ENCODE peak calls at places on chromosomes 6 and 20, in five cellular contexts. One of them, this sample, is unnamed. For H3K4me1, the result is how much of the 10 kb centered on the place peaks cover.

GRCh38 chr6:38638941-38639497 is 710 bp downstream of the BTBD9 start:
- DNase-seq in thyroid gland: peak
- DNase-seq in A549: peak
- DNase-seq in thoracic aorta: peak
- DNase-seq in H1: no peak
- DNase-seq in this sample: peak

GRCh38 chr6:28587746-28588075 is 62.0 kb downstream of the GPX5 start:
- DNase-seq in H1: no peak
- DNase-seq in thyroid gland: no peak
- DNase-seq in thoracic aorta: no peak
- DNase-seq in A549: no peak
- DNase-seq in this sample: no peak

GRCh38 chr20:63272105-63273078 is at the start of gene ARFGAP1:
- DNase-seq in thoracic aorta: peak
- DNase-seq in H1: peak
- DNase-seq in thyroid gland: peak
- DNase-seq in A549: peak
- DNase-seq in this sample: peak

GRCh38 chr6:10395171-10395945 is 19.5 kb downstream of the TFAP2A start:
- DNase-seq in thyroid gland: no peak
- DNase-seq in thoracic aorta: no peak
- DNase-seq in H1: no peak
- DNase-seq in A549: no peak
- DNase-seq in this sample: no peak

GRCh38 chr6:6659600-6660327 is 71.2 kb downstream of the LY86 start:
- DNase-seq in thyroid gland: no peak
- DNase-seq in thoracic aorta: no peak
- DNase-seq in A549: no peak
- DNase-seq in H1: no peak
- DNase-seq in this sample: no peak

GRCh38 chr6:56842602-56843475 is 112.1 kb upstream of the BEND6 start:
- DNase-seq in thyroid gland: peak
- DNase-seq in thoracic aorta: no peak
- DNase-seq in H1: peak
- DNase-seq in A549: no peak
- DNase-seq in this sample: no peak

GRCh38 chr6:38625191-38625590 is 14.5 kb downstream of the BTBD9 start:
- DNase-seq in H1: no peak
- DNase-seq in thyroid gland: no peak
- DNase-seq in A549: no peak
- DNase-seq in thoracic aorta: no peak
- DNase-seq in this sample: no peak

GRCh38 chr6:96939019-96939805 is 14.7 kb downstream of the KLHL32 start:
- DNase-seq in thyroid gland: peak
- DNase-seq in thoracic aorta: no peak
- DNase-seq in A549: no peak
- DNase-seq in H1: no peak
- DNase-seq in this sample: no peak

GRCh38 chr6:137494967-137495595 is 887 bp upstream of the OLIG3 start:
- DNase-seq in thoracic aorta: no peak
- DNase-seq in thyroid gland: no peak
- DNase-seq in A549: no peak
- DNase-seq in H1: no peak
- DNase-seq in this sample: no peak

GRCh38 chr6:14254505-14254904 is 136.9 kb downstream of the CD83 start:
- DNase-seq in thyroid gland: no peak
- DNase-seq in thoracic aorta: no peak
- DNase-seq in H1: peak
- DNase-seq in A549: no peak
- DNase-seq in this sample: no peak

GRCh38 chr20:5608448-5609161 is 141.6 kb upstream of the SHLD1 start:
- DNase-seq in thyroid gland: no peak
- DNase-seq in A549: no peak
- DNase-seq in H1: no peak
- DNase-seq in thoracic aorta: no peak
- DNase-seq in this sample: no peak

GRCh38 chr20:46226602-46227001 is 81.7 kb downstream of the CDH22 start:
- DNase-seq in thoracic aorta: no peak
- DNase-seq in A549: no peak
- DNase-seq in thyroid gland: no peak
- DNase-seq in H1: no peak
- DNase-seq in this sample: no peak

GRCh38 chr6:422423-423061 is 31.0 kb downstream of the IRF4 start:
- DNase-seq in A549: peak
- DNase-seq in thyroid gland: peak
- DNase-seq in thoracic aorta: no peak
- DNase-seq in H1: no peak
- DNase-seq in this sample: no peak

GRCh38 chr6:70176853-70177550 is 125.9 kb downstream of the COL9A1 start:
- DNase-seq in A549: no peak
- DNase-seq in thoracic aorta: no peak
- DNase-seq in H1: no peak
- DNase-seq in thyroid gland: no peak
- DNase-seq in this sample: no peak

GRCh38 chr20:444117-444516 is 18.2 kb downstream of the TBC1D20 start:
- DNase-seq in A549: no peak
- DNase-seq in thoracic aorta: no peak
- DNase-seq in H1: no peak
- DNase-seq in thyroid gland: no peak
- DNase-seq in this sample: no peak

GRCh38 chr20:17682103-17682888 is at the start of gene RRBP1:
- DNase-seq in H1: peak
- DNase-seq in A549: peak
- DNase-seq in thoracic aorta: peak
- DNase-seq in thyroid gland: peak
- DNase-seq in this sample: peak

GRCh38 chr20:48875914-48876240 is 45.6 kb upstream of the ARFGEF2 start:
- DNase-seq in thyroid gland: peak
- DNase-seq in A549: no peak
- DNase-seq in thoracic aorta: no peak
- DNase-seq in H1: no peak
- DNase-seq in this sample: no peak

GRCh38 chr6:142952614-142953013 is 7.6 kb upstream of the HIVEP2 start:
- DNase-seq in thoracic aorta: no peak
- DNase-seq in thyroid gland: no peak
- DNase-seq in H1: no peak
- DNase-seq in A549: no peak
- DNase-seq in this sample: no peak

GRCh38 chr6:27280540-27281000 is 31.5 kb downstream of the POM121L2 start:
- DNase-seq in A549: no peak
- DNase-seq in thoracic aorta: no peak
- DNase-seq in thyroid gland: no peak
- DNase-seq in H1: no peak
- DNase-seq in this sample: no peak

GRCh38 chr6:28336284-28337024 is 506 bp upstream of the ZSCAN31 start:
- DNase-seq in A549: no peak
- DNase-seq in thoracic aorta: no peak
- DNase-seq in H1: no peak
- DNase-seq in thyroid gland: peak
- DNase-seq in this sample: no peak

GRCh38 chr20:53124075-53124532 is 151.9 kb downstream of the TSHZ2 start:
- DNase-seq in A549: no peak
- DNase-seq in thyroid gland: peak
- DNase-seq in thoracic aorta: no peak
- DNase-seq in H1: no peak
- DNase-seq in this sample: peak

GRCh38 chr20:36861625-36861874 is 14.4 kb upstream of the TLDC2 start:
- DNase-seq in thyroid gland: peak
- DNase-seq in A549: no peak
- DNase-seq in thoracic aorta: no peak
- DNase-seq in H1: no peak
- DNase-seq in this sample: no peak
- H3K4me1 ChIP-seq in thyroid gland: half or more
- H3K4me1 ChIP-seq in A549: under half
- H3K4me1 ChIP-seq in thoracic aorta: under half
- H3K4me1 ChIP-seq in H1: under half
- H3K4me1 ChIP-seq in this sample: half or more

GRCh38 chr6:166341464-166341863 is 881 bp downstream of the SFT2D1 start:
- DNase-seq in H1: no peak
- DNase-seq in thoracic aorta: no peak
- DNase-seq in A549: no peak
- DNase-seq in thyroid gland: no peak
- DNase-seq in this sample: no peak

GRCh38 chr6:166344240-166344639 is 1.9 kb upstream of the SFT2D1 start:
- DNase-seq in H1: no peak
- DNase-seq in A549: no peak
- DNase-seq in thoracic aorta: no peak
- DNase-seq in thyroid gland: no peak
- DNase-seq in this sample: no peak

GRCh38 chr6:166343157-166343502 is 785 bp upstream of the SFT2D1 start:
- DNase-seq in H1: no peak
- DNase-seq in thoracic aorta: no peak
- DNase-seq in A549: no peak
- DNase-seq in thyroid gland: no peak
- DNase-seq in this sample: no peak

GRCh38 chr6:166342293-166343156 is at the start of gene SFT2D1:
- DNase-seq in thyroid gland: peak
- DNase-seq in A549: peak
- DNase-seq in H1: peak
- DNase-seq in thoracic aorta: peak
- DNase-seq in this sample: peak

DNA sequence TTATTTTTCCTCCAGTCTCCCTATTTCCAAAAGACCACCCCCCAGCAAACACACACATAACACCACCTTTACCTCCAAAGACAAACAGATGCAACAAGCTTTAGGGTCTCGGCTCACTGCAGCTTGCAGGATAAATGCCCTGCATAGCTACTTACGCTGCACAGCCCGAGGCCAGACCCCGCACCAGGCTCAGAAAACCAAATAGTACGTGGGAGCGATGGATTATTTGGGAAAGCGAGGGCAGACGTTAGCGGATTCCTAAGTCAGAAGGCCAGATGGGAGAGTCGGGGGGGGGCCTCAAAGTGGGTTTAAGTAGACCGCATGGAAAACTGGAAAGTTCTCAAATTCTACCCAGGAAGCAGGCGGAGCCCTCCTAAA is 441 bp downstream of the SFT2D1 start:
- DNase-seq in A549: no peak
- DNase-seq in thoracic aorta: no peak
- DNase-seq in H1: no peak
- DNase-seq in thyroid gland: no peak
- DNase-seq in this sample: no peak
- H3K4me1 ChIP-seq in A549: under half
- H3K4me1 ChIP-seq in thoracic aorta: under half
- H3K4me1 ChIP-seq in H1: under half
- H3K4me1 ChIP-seq in thyroid gland: under half
- H3K4me1 ChIP-seq in this sample: under half

DNA sequence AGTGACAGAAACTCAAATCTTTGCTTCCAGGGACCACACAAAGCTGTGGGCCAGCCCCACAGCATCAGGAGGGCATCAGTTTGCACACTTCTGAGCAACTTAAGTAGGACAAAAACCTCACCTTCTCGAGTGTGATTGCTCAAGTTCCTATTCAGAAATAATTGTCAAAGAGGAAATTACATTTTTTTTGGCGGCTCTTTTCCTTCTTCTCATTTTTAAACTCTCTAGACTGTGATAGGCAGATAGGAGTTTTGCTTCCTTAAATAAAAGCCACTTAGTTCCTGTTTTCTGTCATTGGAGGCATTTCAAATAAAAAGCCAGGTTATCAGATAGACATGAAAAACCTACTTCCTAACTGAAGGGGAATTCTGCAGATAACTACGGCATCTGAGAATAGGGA is 11.2 kb upstream of the TAGAP start:
- DNase-seq in H1: no peak
- DNase-seq in thoracic aorta: no peak
- DNase-seq in thyroid gland: no peak
- DNase-seq in A549: no peak
- DNase-seq in this sample: no peak
- H3K4me1 ChIP-seq in H1: under half
- H3K4me1 ChIP-seq in thoracic aorta: under half
- H3K4me1 ChIP-seq in thyroid gland: under half
- H3K4me1 ChIP-seq in A549: under half
- H3K4me1 ChIP-seq in this sample: under half

GRCh38 chr6:106643061-106643460 is 13.7 kb downstream of the QRSL1 start:
- DNase-seq in thyroid gland: no peak
- DNase-seq in thoracic aorta: no peak
- DNase-seq in A549: no peak
- DNase-seq in H1: no peak
- DNase-seq in this sample: no peak
- H3K4me1 ChIP-seq in thyroid gland: under half
- H3K4me1 ChIP-seq in thoracic aorta: under half
- H3K4me1 ChIP-seq in A549: under half
- H3K4me1 ChIP-seq in H1: under half
- H3K4me1 ChIP-seq in this sample: under half

GRCh38 chr20:23151008-23151703 is 65.0 kb upstream of the CD93 start:
- DNase-seq in A549: no peak
- DNase-seq in thyroid gland: no peak
- DNase-seq in H1: peak
- DNase-seq in thoracic aorta: no peak
- DNase-seq in this sample: peak
- H3K4me1 ChIP-seq in A549: under half
- H3K4me1 ChIP-seq in thyroid gland: under half
- H3K4me1 ChIP-seq in H1: under half
- H3K4me1 ChIP-seq in thoracic aorta: half or more
- H3K4me1 ChIP-seq in this sample: half or more

GRCh38 chr6:157761331-157761921 is 61.6 kb upstream of the SNX9 start:
- DNase-seq in H1: no peak
- DNase-seq in thoracic aorta: no peak
- DNase-seq in A549: no peak
- DNase-seq in thyroid gland: no peak
- DNase-seq in this sample: peak
- H3K4me1 ChIP-seq in H1: under half
- H3K4me1 ChIP-seq in thoracic aorta: half or more
- H3K4me1 ChIP-seq in A549: half or more
- H3K4me1 ChIP-seq in thyroid gland: half or more
- H3K4me1 ChIP-seq in this sample: under half

GRCh38 chr20:58393299-58393698 is 4.3 kb downstream of the VAPB start:
- DNase-seq in thoracic aorta: no peak
- DNase-seq in thyroid gland: no peak
- DNase-seq in H1: no peak
- DNase-seq in A549: no peak
- DNase-seq in this sample: no peak
- H3K4me1 ChIP-seq in thoracic aorta: under half
- H3K4me1 ChIP-seq in thyroid gland: half or more
- H3K4me1 ChIP-seq in H1: under half
- H3K4me1 ChIP-seq in A549: under half
- H3K4me1 ChIP-seq in this sample: half or more

GRCh38 chr6:160882741-160883340 is 108.7 kb upstream of the MAP3K4 start:
- DNase-seq in thyroid gland: no peak
- DNase-seq in A549: no peak
- DNase-seq in thoracic aorta: no peak
- DNase-seq in H1: no peak
- DNase-seq in this sample: no peak
- H3K4me1 ChIP-seq in thyroid gland: under half
- H3K4me1 ChIP-seq in A549: under half
- H3K4me1 ChIP-seq in thoracic aorta: under half
- H3K4me1 ChIP-seq in H1: under half
- H3K4me1 ChIP-seq in this sample: under half

This sample was measured in right atrium auricular region.